ENCODE peak calls at places on chromosomes 2 and 18, in five cellular contexts. One of them, this sample, is unnamed.

GRCh38 chr2:10434885-10435419 is 13.2 kb downstream of the ODC1 start:
- DNase-seq in BJ: no peak
- DNase-seq in fibroblast of the aortic adventitia: peak
- DNase-seq in brain microvascular endothelial cell: peak
- DNase-seq in AG04450: peak
- DNase-seq in this sample: peak

GRCh38 chr2:195672674-195673073 is 15.6 kb downstream of the SLC39A10 start:
- DNase-seq in BJ: no peak
- DNase-seq in fibroblast of the aortic adventitia: no peak
- DNase-seq in brain microvascular endothelial cell: no peak
- DNase-seq in AG04450: no peak
- DNase-seq in this sample: no peak

GRCh38 chr2:155382781-155383180 is 684.3 kb downstream of the KCNJ3 start:
- DNase-seq in BJ: no peak
- DNase-seq in fibroblast of the aortic adventitia: no peak
- DNase-seq in brain microvascular endothelial cell: no peak
- DNase-seq in AG04450: no peak
- DNase-seq in this sample: no peak

GRCh38 chr2:51218057-51218456 is 186.1 kb upstream of the NRXN1 start:
- DNase-seq in BJ: no peak
- DNase-seq in fibroblast of the aortic adventitia: no peak
- DNase-seq in brain microvascular endothelial cell: peak
- DNase-seq in AG04450: no peak
- DNase-seq in this sample: no peak

GRCh38 chr2:42913280-42913878 is 121.0 kb upstream of the HAAO start:
- DNase-seq in BJ: no peak
- DNase-seq in fibroblast of the aortic adventitia: peak
- DNase-seq in brain microvascular endothelial cell: no peak
- DNase-seq in AG04450: no peak
- DNase-seq in this sample: no peak

GRCh38 chr18:62091487-62092120 is 95.3 kb downstream of the PIGN start:
- DNase-seq in BJ: no peak
- DNase-seq in fibroblast of the aortic adventitia: no peak
- DNase-seq in brain microvascular endothelial cell: no peak
- DNase-seq in AG04450: no peak
- DNase-seq in this sample: no peak

GRCh38 chr18:74353169-74353775 is 37.6 kb downstream of the C18orf63 start:
- DNase-seq in BJ: no peak
- DNase-seq in fibroblast of the aortic adventitia: peak
- DNase-seq in brain microvascular endothelial cell: peak
- DNase-seq in AG04450: peak
- DNase-seq in this sample: peak

GRCh38 chr2:145066795-145067194 is 546.9 kb upstream of the ZEB2 start:
- DNase-seq in BJ: no peak
- DNase-seq in fibroblast of the aortic adventitia: no peak
- DNase-seq in brain microvascular endothelial cell: no peak
- DNase-seq in AG04450: no peak
- DNase-seq in this sample: no peak

GRCh38 chr2:53987336-53987921 is 16.6 kb upstream of the PSME4 start:
- DNase-seq in BJ: no peak
- DNase-seq in fibroblast of the aortic adventitia: peak
- DNase-seq in brain microvascular endothelial cell: peak
- DNase-seq in AG04450: peak
- DNase-seq in this sample: no peak

GRCh38 chr2:109516445-109517117 is 97.2 kb downstream of the SEPTIN10 start:
- DNase-seq in BJ: no peak
- DNase-seq in fibroblast of the aortic adventitia: no peak
- DNase-seq in brain microvascular endothelial cell: peak
- DNase-seq in AG04450: no peak
- DNase-seq in this sample: peak

GRCh38 chr2:25380023-25380422 is 38.3 kb upstream of the DNMT3A start:
- DNase-seq in BJ: no peak
- DNase-seq in fibroblast of the aortic adventitia: no peak
- DNase-seq in brain microvascular endothelial cell: no peak
- DNase-seq in AG04450: no peak
- DNase-seq in this sample: no peak

GRCh38 chr18:8990276-8991031 is 112.0 kb upstream of the NDUFV2 start:
- DNase-seq in BJ: peak
- DNase-seq in fibroblast of the aortic adventitia: peak
- DNase-seq in brain microvascular endothelial cell: no peak
- DNase-seq in AG04450: no peak
- DNase-seq in this sample: no peak

GRCh38 chr18:8988262-8988871 is 114.1 kb upstream of the NDUFV2 start:
- DNase-seq in BJ: no peak
- DNase-seq in fibroblast of the aortic adventitia: peak
- DNase-seq in brain microvascular endothelial cell: peak
- DNase-seq in AG04450: no peak
- DNase-seq in this sample: peak

GRCh38 chr18:8989855-8990254 is 112.6 kb upstream of the NDUFV2 start:
- DNase-seq in BJ: no peak
- DNase-seq in fibroblast of the aortic adventitia: no peak
- DNase-seq in brain microvascular endothelial cell: no peak
- DNase-seq in AG04450: no peak
- DNase-seq in this sample: no peak

GRCh38 chr18:8987250-8987649 is 115.2 kb upstream of the NDUFV2 start:
- DNase-seq in BJ: no peak
- DNase-seq in fibroblast of the aortic adventitia: peak
- DNase-seq in brain microvascular endothelial cell: peak
- DNase-seq in AG04450: no peak
- DNase-seq in this sample: no peak

GRCh38 chr18:8989017-8989416 is 113.5 kb upstream of the NDUFV2 start:
- DNase-seq in BJ: no peak
- DNase-seq in fibroblast of the aortic adventitia: no peak
- DNase-seq in brain microvascular endothelial cell: no peak
- DNase-seq in AG04450: no peak
- DNase-seq in this sample: no peak
- TF ChIP-seq CTCF in BJ: no peak
- TF ChIP-seq CTCF in fibroblast of the aortic adventitia: no peak
- TF ChIP-seq CTCF in brain microvascular endothelial cell: no peak
- TF ChIP-seq CTCF in AG04450: no peak
- TF ChIP-seq CTCF in this sample: no peak

GRCh38 chr2:229416116-229416694 is 145.1 kb upstream of the PID1 start:
- DNase-seq in BJ: peak
- DNase-seq in fibroblast of the aortic adventitia: peak
- DNase-seq in brain microvascular endothelial cell: peak
- DNase-seq in AG04450: no peak
- DNase-seq in this sample: no peak
- TF ChIP-seq CTCF in BJ: no peak
- TF ChIP-seq CTCF in fibroblast of the aortic adventitia: no peak
- TF ChIP-seq CTCF in brain microvascular endothelial cell: no peak
- TF ChIP-seq CTCF in AG04450: no peak
- TF ChIP-seq CTCF in this sample: no peak

DNA sequence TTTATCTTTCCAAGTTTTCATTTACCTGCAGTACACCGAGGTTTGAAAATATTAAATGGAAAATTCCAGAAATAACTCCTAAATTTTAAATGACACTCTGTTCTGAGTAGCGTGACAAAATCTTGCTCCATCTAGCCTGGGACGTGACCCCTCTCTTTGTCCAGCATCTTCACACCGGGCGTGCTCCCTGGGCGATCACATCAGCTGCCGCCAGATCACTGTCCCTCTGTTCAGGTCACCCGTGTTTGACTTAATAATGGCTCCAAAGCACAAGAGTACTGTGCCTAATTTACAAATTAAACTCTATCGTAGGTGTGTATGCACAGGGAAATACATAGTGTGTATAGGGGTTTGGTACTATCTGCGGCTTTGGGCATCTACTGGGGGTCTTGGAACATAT is 6.1 kb upstream of the TMEM185B start:
- DNase-seq in BJ: no peak
- DNase-seq in fibroblast of the aortic adventitia: no peak
- DNase-seq in brain microvascular endothelial cell: no peak
- DNase-seq in AG04450: no peak
- DNase-seq in this sample: no peak
- TF ChIP-seq CTCF in BJ: no peak
- TF ChIP-seq CTCF in fibroblast of the aortic adventitia: no peak
- TF ChIP-seq CTCF in brain microvascular endothelial cell: no peak
- TF ChIP-seq CTCF in AG04450: no peak
- TF ChIP-seq CTCF in this sample: no peak

DNA sequence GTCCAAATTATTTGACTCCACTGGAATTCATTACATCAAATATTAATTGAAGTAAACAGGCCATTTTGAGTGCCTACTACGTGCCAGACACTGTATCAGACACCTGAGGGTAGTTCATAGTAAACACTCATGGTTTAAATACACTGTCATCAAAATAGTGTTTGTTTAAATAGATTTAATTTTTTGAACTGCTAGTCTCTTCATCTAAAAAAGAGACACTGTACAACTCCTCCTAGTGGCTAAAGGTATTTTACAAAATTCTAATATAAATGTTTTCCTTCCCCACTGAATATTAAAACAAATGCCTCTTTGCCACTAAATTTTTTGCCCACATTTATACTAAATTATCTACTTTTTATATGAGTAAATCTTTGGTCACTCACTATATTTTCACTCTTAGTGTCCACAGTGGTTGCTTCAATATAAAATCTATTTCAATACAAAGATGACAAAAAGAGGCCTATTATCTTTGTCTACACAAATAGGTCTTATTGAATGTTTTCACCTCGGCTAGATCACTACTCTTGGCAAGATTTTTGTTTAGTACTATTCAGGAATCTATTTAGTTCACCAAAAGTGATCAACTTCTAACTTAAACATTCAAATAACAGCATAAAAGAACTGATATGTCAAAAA is 122.1 kb downstream of the TMEM247 start:
- DNase-seq in BJ: no peak
- DNase-seq in fibroblast of the aortic adventitia: peak
- DNase-seq in brain microvascular endothelial cell: no peak
- DNase-seq in AG04450: no peak
- DNase-seq in this sample: no peak
- TF ChIP-seq CTCF in BJ: peak
- TF ChIP-seq CTCF in fibroblast of the aortic adventitia: peak
- TF ChIP-seq CTCF in brain microvascular endothelial cell: peak
- TF ChIP-seq CTCF in AG04450: peak
- TF ChIP-seq CTCF in this sample: peak

GRCh38 chr2:67240507-67240906 is 156.6 kb upstream of the ETAA1 start:
- DNase-seq in BJ: no peak
- DNase-seq in fibroblast of the aortic adventitia: no peak
- DNase-seq in brain microvascular endothelial cell: peak
- DNase-seq in AG04450: no peak
- DNase-seq in this sample: no peak

GRCh38 chr2:67242456-67242855 is 154.7 kb upstream of the ETAA1 start:
- DNase-seq in BJ: no peak
- DNase-seq in fibroblast of the aortic adventitia: no peak
- DNase-seq in brain microvascular endothelial cell: no peak
- DNase-seq in AG04450: no peak
- DNase-seq in this sample: no peak

GRCh38 chr2:67234443-67234842 is 162.7 kb upstream of the ETAA1 start:
- DNase-seq in BJ: no peak
- DNase-seq in fibroblast of the aortic adventitia: peak
- DNase-seq in brain microvascular endothelial cell: peak
- DNase-seq in AG04450: no peak
- DNase-seq in this sample: no peak

GRCh38 chr2:67241453-67241852 is 155.7 kb upstream of the ETAA1 start:
- DNase-seq in BJ: no peak
- DNase-seq in fibroblast of the aortic adventitia: no peak
- DNase-seq in brain microvascular endothelial cell: no peak
- DNase-seq in AG04450: no peak
- DNase-seq in this sample: no peak

DNA sequence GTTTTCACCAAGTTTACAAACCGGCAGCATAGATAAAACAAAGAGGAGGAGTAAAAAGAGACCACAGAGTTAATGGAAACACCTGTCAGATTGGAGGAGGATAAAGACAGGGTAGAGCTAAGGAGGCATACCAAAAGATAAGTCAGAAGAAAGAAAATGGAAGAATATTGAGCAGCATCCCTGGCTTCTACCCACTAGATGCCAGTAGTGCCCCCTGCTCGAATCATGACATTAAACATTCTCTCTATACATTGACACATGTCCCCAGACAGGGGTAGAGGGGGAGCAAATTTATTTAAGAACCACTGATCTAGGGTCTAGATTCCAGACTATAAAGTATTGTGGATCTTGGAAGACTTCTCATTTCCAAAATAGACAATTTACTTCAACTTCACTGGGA is 159.8 kb upstream of the ETAA1 start:
- DNase-seq in BJ: no peak
- DNase-seq in fibroblast of the aortic adventitia: no peak
- DNase-seq in brain microvascular endothelial cell: no peak
- DNase-seq in AG04450: no peak
- DNase-seq in this sample: no peak
- TF ChIP-seq CTCF in BJ: no peak
- TF ChIP-seq CTCF in fibroblast of the aortic adventitia: no peak
- TF ChIP-seq CTCF in brain microvascular endothelial cell: peak
- TF ChIP-seq CTCF in AG04450: no peak
- TF ChIP-seq CTCF in this sample: no peak

DNA sequence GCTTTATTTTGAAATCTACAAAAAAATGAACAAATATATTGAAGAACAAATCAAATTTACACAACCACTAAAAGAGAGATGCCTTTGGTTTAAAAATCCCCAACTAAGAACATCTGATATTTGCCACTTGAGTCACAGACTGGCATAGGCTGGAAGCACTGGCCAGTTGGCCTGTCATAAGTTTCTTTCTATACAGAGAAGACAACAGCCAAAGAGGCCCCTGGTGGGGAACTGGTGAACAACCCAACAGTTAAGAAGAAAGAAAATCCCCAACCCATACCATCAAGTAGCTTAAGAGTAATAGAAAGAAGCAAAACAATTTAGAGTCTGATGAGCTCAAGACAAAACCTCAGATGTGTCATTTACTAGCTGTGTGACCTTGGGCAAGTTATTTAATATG is 45.5 kb downstream of the OSR1 start:
- DNase-seq in BJ: no peak
- DNase-seq in fibroblast of the aortic adventitia: peak
- DNase-seq in brain microvascular endothelial cell: peak
- DNase-seq in AG04450: peak
- DNase-seq in this sample: no peak
- TF ChIP-seq CTCF in BJ: peak
- TF ChIP-seq CTCF in fibroblast of the aortic adventitia: peak
- TF ChIP-seq CTCF in brain microvascular endothelial cell: peak
- TF ChIP-seq CTCF in AG04450: peak
- TF ChIP-seq CTCF in this sample: peak

DNA sequence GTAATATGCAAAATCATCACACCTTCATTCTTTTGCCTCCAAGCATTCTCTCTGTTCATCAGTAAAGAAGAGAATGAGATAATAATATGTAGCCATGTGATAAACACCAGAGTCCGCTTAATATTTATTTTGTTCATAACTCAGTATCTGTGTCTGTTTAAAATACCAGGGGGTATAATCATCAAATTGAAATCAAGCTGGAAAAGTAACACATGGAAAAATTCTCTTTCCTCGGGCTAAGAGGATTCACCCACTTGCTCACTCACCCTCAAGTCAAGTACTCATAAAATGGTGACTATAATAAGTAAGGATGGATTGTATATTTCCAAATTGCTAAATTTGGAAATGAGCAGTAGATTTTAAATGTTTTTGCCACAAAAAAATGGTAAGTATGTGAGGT is 301.3 kb upstream of the RND3 start:
- DNase-seq in BJ: peak
- DNase-seq in fibroblast of the aortic adventitia: no peak
- DNase-seq in brain microvascular endothelial cell: no peak
- DNase-seq in AG04450: no peak
- DNase-seq in this sample: no peak
- TF ChIP-seq CTCF in BJ: no peak
- TF ChIP-seq CTCF in fibroblast of the aortic adventitia: no peak
- TF ChIP-seq CTCF in brain microvascular endothelial cell: no peak
- TF ChIP-seq CTCF in AG04450: no peak
- TF ChIP-seq CTCF in this sample: no peak

This sample was measured in progenitor cell of endocrine pancreas.